ENCODE peak calls at places on chromosomes 2 and 18, in eight cellular contexts. One of them, this sample, is unnamed.
A peak's percentile ranks its signal among the peaks of the same experiment; 100 is the strongest.

GRCh38 chr2:159617651-159618050 is 1.3 kb upstream of the BAZ2B start:
- DNase-seq in fibroblast of lung: peak; percentile 43
- DNase-seq in BE2C: peak; percentile 52
- DNase-seq in GM23248: peak; percentile 42
- DNase-seq in endodermal cell: no peak
- DNase-seq in tibial artery: no peak
- DNase-seq in stomach: no peak
- DNase-seq in GM23338: peak; percentile 63
- DNase-seq in this sample: no peak

GRCh38 chr2:144927429-144927828 is 407.5 kb upstream of the ZEB2 start:
- DNase-seq in stomach: no peak
- DNase-seq in GM23248: no peak
- DNase-seq in BE2C: no peak
- DNase-seq in fibroblast of lung: no peak
- DNase-seq in endodermal cell: no peak
- DNase-seq in tibial artery: no peak
- DNase-seq in GM23338: no peak
- DNase-seq in this sample: no peak

GRCh38 chr2:186770332-186770946 is 76.6 kb downstream of the FAM171B start:
- DNase-seq in tibial artery: no peak
- DNase-seq in endodermal cell: no peak
- DNase-seq in BE2C: no peak
- DNase-seq in fibroblast of lung: no peak
- DNase-seq in stomach: no peak
- DNase-seq in GM23248: no peak
- DNase-seq in GM23338: no peak
- DNase-seq in this sample: no peak

GRCh38 chr2:238285653-238286082 is 2.7 kb downstream of the PER2 start:
- DNase-seq in fibroblast of lung: peak; percentile 96
- DNase-seq in stomach: peak; percentile 91
- DNase-seq in BE2C: no peak
- DNase-seq in GM23248: peak; percentile 98
- DNase-seq in GM23338: peak; percentile 54
- DNase-seq in tibial artery: peak; percentile 96
- DNase-seq in endodermal cell: peak; percentile 78
- DNase-seq in this sample: no peak

GRCh38 chr2:203706403-203706802 is at the start of gene CD28:
- DNase-seq in fibroblast of lung: no peak
- DNase-seq in endodermal cell: no peak
- DNase-seq in GM23338: no peak
- DNase-seq in stomach: peak; percentile 59
- DNase-seq in tibial artery: peak; percentile 34
- DNase-seq in GM23248: no peak
- DNase-seq in BE2C: no peak
- DNase-seq in this sample: no peak

GRCh38 chr18:34153711-34154110 is 71.0 kb downstream of the NOL4 start:
- DNase-seq in stomach: no peak
- DNase-seq in GM23248: peak; percentile 39
- DNase-seq in BE2C: no peak
- DNase-seq in fibroblast of lung: peak; percentile 59
- DNase-seq in tibial artery: no peak
- DNase-seq in endodermal cell: no peak
- DNase-seq in GM23338: no peak
- DNase-seq in this sample: peak; percentile 80

GRCh38 chr2:211144078-211144477 is 587.7 kb downstream of the CPS1 start:
- DNase-seq in GM23248: peak; percentile 66
- DNase-seq in fibroblast of lung: peak; percentile 51
- DNase-seq in endodermal cell: no peak
- DNase-seq in BE2C: no peak
- DNase-seq in stomach: no peak
- DNase-seq in GM23338: no peak
- DNase-seq in tibial artery: no peak
- DNase-seq in this sample: no peak

GRCh38 chr2:56484906-56485305 is 301.1 kb downstream of the CCDC85A start:
- DNase-seq in endodermal cell: no peak
- DNase-seq in GM23248: no peak
- DNase-seq in stomach: no peak
- DNase-seq in fibroblast of lung: no peak
- DNase-seq in GM23338: no peak
- DNase-seq in BE2C: no peak
- DNase-seq in tibial artery: no peak
- DNase-seq in this sample: no peak

GRCh38 chr2:71789556-71790219 is 336.3 kb downstream of the DYSF start:
- DNase-seq in stomach: peak; percentile 0
- DNase-seq in tibial artery: no peak
- DNase-seq in endodermal cell: peak; percentile 42
- DNase-seq in GM23338: peak; percentile 8
- DNase-seq in GM23248: peak; percentile 73
- DNase-seq in BE2C: no peak
- DNase-seq in fibroblast of lung: no peak
- DNase-seq in this sample: no peak

GRCh38 chr2:120586507-120587283 is 149.0 kb upstream of the GLI2 start:
- DNase-seq in tibial artery: no peak
- DNase-seq in endodermal cell: peak; percentile 78
- DNase-seq in fibroblast of lung: no peak
- DNase-seq in stomach: peak; percentile 45
- DNase-seq in GM23248: no peak
- DNase-seq in BE2C: no peak
- DNase-seq in GM23338: peak; percentile 60
- DNase-seq in this sample: no peak

GRCh38 chr2:7111626-7112025 is 194.4 kb downstream of the RNF144A start:
- DNase-seq in BE2C: no peak
- DNase-seq in tibial artery: no peak
- DNase-seq in GM23338: no peak
- DNase-seq in GM23248: peak; percentile 12
- DNase-seq in fibroblast of lung: no peak
- DNase-seq in stomach: no peak
- DNase-seq in endodermal cell: no peak
- DNase-seq in this sample: peak; percentile 59

GRCh38 chr2:105070010-105070865 is 32.4 kb downstream of the MRPS9 start:
- DNase-seq in BE2C: no peak
- DNase-seq in GM23338: no peak
- DNase-seq in fibroblast of lung: no peak
- DNase-seq in endodermal cell: no peak
- DNase-seq in GM23248: no peak
- DNase-seq in tibial artery: no peak
- DNase-seq in stomach: no peak
- DNase-seq in this sample: no peak

GRCh38 chr2:162058973-162059668 is 14.9 kb downstream of the DPP4 start:
- DNase-seq in fibroblast of lung: no peak
- DNase-seq in stomach: no peak
- DNase-seq in tibial artery: no peak
- DNase-seq in BE2C: no peak
- DNase-seq in GM23248: peak; percentile 16
- DNase-seq in endodermal cell: no peak
- DNase-seq in GM23338: no peak
- DNase-seq in this sample: no peak

GRCh38 chr2:166517533-166517932 is 23.5 kb upstream of the SCN7A start:
- DNase-seq in GM23248: no peak
- DNase-seq in stomach: no peak
- DNase-seq in endodermal cell: no peak
- DNase-seq in GM23338: no peak
- DNase-seq in BE2C: no peak
- DNase-seq in tibial artery: no peak
- DNase-seq in fibroblast of lung: no peak
- DNase-seq in this sample: no peak

GRCh38 chr2:166520604-166521003 is 26.6 kb upstream of the SCN7A start:
- DNase-seq in fibroblast of lung: no peak
- DNase-seq in endodermal cell: no peak
- DNase-seq in GM23338: no peak
- DNase-seq in stomach: no peak
- DNase-seq in GM23248: no peak
- DNase-seq in tibial artery: no peak
- DNase-seq in BE2C: no peak
- DNase-seq in this sample: no peak

GRCh38 chr2:166519391-166519962 is 25.4 kb upstream of the SCN7A start:
- DNase-seq in GM23248: no peak
- DNase-seq in GM23338: peak; percentile 42
- DNase-seq in stomach: no peak
- DNase-seq in fibroblast of lung: no peak
- DNase-seq in tibial artery: no peak
- DNase-seq in endodermal cell: peak; percentile 58
- DNase-seq in BE2C: no peak
- DNase-seq in this sample: no peak

GRCh38 chr2:166518634-166519390 is 24.8 kb upstream of the SCN7A start:
- DNase-seq in tibial artery: no peak
- DNase-seq in endodermal cell: no peak
- DNase-seq in fibroblast of lung: no peak
- DNase-seq in GM23248: no peak
- DNase-seq in BE2C: no peak
- DNase-seq in GM23338: no peak
- DNase-seq in stomach: no peak
- DNase-seq in this sample: no peak

GRCh38 chr2:166521155-166521554 is 27.1 kb upstream of the SCN7A start:
- DNase-seq in BE2C: no peak
- DNase-seq in endodermal cell: no peak
- DNase-seq in fibroblast of lung: no peak
- DNase-seq in GM23338: no peak
- DNase-seq in tibial artery: no peak
- DNase-seq in stomach: no peak
- DNase-seq in GM23248: no peak
- DNase-seq in this sample: no peak
- H3K4me3 ChIP-seq in BE2C: no peak overlapping the region
- H3K4me3 ChIP-seq in endodermal cell: no peak overlapping the region
- H3K4me3 ChIP-seq in fibroblast of lung: no peak overlapping the region
- H3K4me3 ChIP-seq in GM23338: no peak overlapping the region
- H3K4me3 ChIP-seq in tibial artery: no peak overlapping the region
- H3K4me3 ChIP-seq in stomach: no peak overlapping the region
- H3K4me3 ChIP-seq in GM23248: no peak overlapping the region
- H3K4me3 ChIP-seq in this sample: no peak overlapping the region

GRCh38 chr2:66446178-66446860 is 11.4 kb downstream of the MEIS1 start:
- DNase-seq in GM23248: peak; percentile 72
- DNase-seq in stomach: no peak
- DNase-seq in GM23338: peak; percentile 74
- DNase-seq in BE2C: peak; percentile 74
- DNase-seq in endodermal cell: peak; percentile 87
- DNase-seq in tibial artery: no peak
- DNase-seq in fibroblast of lung: peak; percentile 79
- DNase-seq in this sample: no peak
- H3K4me3 ChIP-seq in GM23248: peak overlapping the region; percentile 71
- H3K4me3 ChIP-seq in stomach: peak overlapping the region; percentile 47
- H3K4me3 ChIP-seq in GM23338: peak overlapping the region; percentile 59
- H3K4me3 ChIP-seq in BE2C: peak overlapping the region; percentile 11
- H3K4me3 ChIP-seq in endodermal cell: peak overlapping the region; percentile 71
- H3K4me3 ChIP-seq in tibial artery: peak overlapping the region; percentile 31
- H3K4me3 ChIP-seq in fibroblast of lung: peak overlapping the region; percentile 100
- H3K4me3 ChIP-seq in this sample: no peak overlapping the region

DNA sequence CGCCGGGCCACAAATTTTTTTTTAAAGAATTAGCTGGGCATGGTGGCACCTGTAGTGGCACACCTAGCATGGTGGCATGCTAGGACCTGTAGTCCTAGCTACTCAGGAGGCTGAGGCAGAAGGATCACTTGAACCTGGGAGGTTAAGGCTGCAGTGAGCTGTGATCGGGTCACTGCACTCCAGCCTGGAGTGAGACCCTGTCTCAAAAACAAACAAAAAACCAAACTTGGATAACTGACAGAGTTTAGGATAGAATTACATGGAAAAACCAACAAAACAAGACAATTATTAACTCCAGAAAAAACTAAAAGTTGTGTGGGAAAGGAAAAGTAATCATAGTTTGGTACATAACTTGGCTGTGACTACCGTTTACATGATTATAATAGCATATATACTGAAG is 1.6 kb upstream of the CFLAR start:
- DNase-seq in endodermal cell: no peak
- DNase-seq in BE2C: no peak
- DNase-seq in stomach: no peak
- DNase-seq in GM23338: no peak
- DNase-seq in fibroblast of lung: no peak
- DNase-seq in tibial artery: no peak
- DNase-seq in GM23248: no peak
- DNase-seq in this sample: peak; percentile 24
- H3K4me3 ChIP-seq in endodermal cell: no peak overlapping the region
- H3K4me3 ChIP-seq in BE2C: no peak overlapping the region
- H3K4me3 ChIP-seq in stomach: peak overlapping the region; percentile 73
- H3K4me3 ChIP-seq in GM23338: no peak overlapping the region
- H3K4me3 ChIP-seq in fibroblast of lung: no peak overlapping the region
- H3K4me3 ChIP-seq in tibial artery: no peak overlapping the region
- H3K4me3 ChIP-seq in GM23248: peak overlapping the region; percentile 77
- H3K4me3 ChIP-seq in this sample: no peak overlapping the region

DNA sequence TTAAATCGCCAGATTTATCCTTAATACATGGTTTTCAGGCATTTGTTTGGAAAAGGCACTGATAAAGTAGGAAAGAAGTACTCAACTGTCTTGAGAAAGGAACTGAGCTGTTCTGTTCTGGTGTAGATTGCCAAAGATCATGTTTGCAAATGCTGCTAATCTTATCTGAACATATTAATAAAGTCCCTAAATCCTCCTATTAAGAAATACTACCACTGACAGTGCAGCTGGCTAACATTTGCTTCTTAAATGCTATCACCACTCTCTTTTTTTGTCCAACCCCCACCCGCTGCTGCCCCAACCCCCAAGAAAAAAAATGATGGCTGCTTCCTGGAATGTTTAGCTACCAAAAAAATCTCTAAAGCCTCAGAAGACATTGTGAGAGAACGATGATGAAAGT is 130.7 kb downstream of the CCBE1 start:
- DNase-seq in GM23338: no peak
- DNase-seq in stomach: no peak
- DNase-seq in GM23248: no peak
- DNase-seq in tibial artery: no peak
- DNase-seq in endodermal cell: no peak
- DNase-seq in BE2C: no peak
- DNase-seq in fibroblast of lung: peak; percentile 91
- DNase-seq in this sample: no peak
- H3K4me3 ChIP-seq in GM23338: no peak overlapping the region
- H3K4me3 ChIP-seq in stomach: no peak overlapping the region
- H3K4me3 ChIP-seq in GM23248: no peak overlapping the region
- H3K4me3 ChIP-seq in tibial artery: no peak overlapping the region
- H3K4me3 ChIP-seq in endodermal cell: no peak overlapping the region
- H3K4me3 ChIP-seq in BE2C: no peak overlapping the region
- H3K4me3 ChIP-seq in fibroblast of lung: no peak overlapping the region
- H3K4me3 ChIP-seq in this sample: no peak overlapping the region

DNA sequence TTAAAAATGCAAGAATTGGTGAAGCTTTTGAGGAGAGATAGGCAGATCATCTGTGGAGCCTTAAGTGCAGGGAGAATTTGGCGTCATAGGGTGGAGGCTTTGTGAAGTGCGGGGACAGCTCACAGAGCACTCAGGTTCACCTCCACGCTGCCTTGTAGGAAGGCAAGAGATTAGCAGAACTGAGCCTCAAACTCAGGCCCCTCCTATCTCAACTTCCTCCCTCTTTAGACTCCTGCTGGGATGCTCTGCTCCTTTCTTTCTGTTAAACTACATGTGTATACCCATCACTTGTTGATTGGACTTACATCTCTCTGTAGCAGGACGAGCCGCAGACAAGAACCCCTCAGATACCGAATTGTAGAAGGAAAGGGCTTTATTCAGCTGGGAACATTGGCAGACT is 422.2 kb downstream of the SETBP1 start:
- DNase-seq in GM23248: no peak
- DNase-seq in BE2C: no peak
- DNase-seq in tibial artery: no peak
- DNase-seq in endodermal cell: no peak
- DNase-seq in fibroblast of lung: no peak
- DNase-seq in GM23338: peak; percentile 9
- DNase-seq in stomach: no peak
- DNase-seq in this sample: peak; percentile 42
- H3K4me3 ChIP-seq in GM23248: no peak overlapping the region
- H3K4me3 ChIP-seq in BE2C: no peak overlapping the region
- H3K4me3 ChIP-seq in tibial artery: no peak overlapping the region
- H3K4me3 ChIP-seq in endodermal cell: no peak overlapping the region
- H3K4me3 ChIP-seq in fibroblast of lung: no peak overlapping the region
- H3K4me3 ChIP-seq in GM23338: no peak overlapping the region
- H3K4me3 ChIP-seq in stomach: no peak overlapping the region
- H3K4me3 ChIP-seq in this sample: no peak overlapping the region